ENCODE peak calls at places on chromosomes 12 and 14, in five cellular contexts. D is gastrocnemius medialis, O is mesothelial cell of epicardium, C is foreskin fibroblast, G is tibial nerve. I is an unnamed sample.
A peak's percentile ranks its signal among the peaks of the same experiment; 100 is the strongest.

GRCh38 chr12:56645201-56645716 is 525 bp downstream of the ATP5F1B start:
- DNase-seq in D (no peak), O (no peak), G (no peak), C (peak; percentile 54), I (no peak)

GRCh38 chr14:65879218-65880009 is 466.9 kb downstream of the FUT8 start:
- DNase-seq in G (no peak), C (peak; percentile 64), D (no peak), O (no peak), I (no peak)

GRCh38 chr14:105314287-105315185 is at the start of gene PACS2:
- DNase-seq in G (peak; percentile 38), O (peak; percentile 78), D (peak; percentile 46), C (peak; percentile 96), I (peak; percentile 79)

GRCh38 chr12:122004633-122005071 is 17.0 kb upstream of the BCL7A start:
- DNase-seq in C (peak; percentile 82), G (no peak), O (no peak), D (no peak), I (no peak)

GRCh38 chr14:57389646-57390036 is 745 bp upstream of the NAA30 start:
- DNase-seq in C (no peak), G (no peak), O (no peak), D (no peak), I (no peak)

GRCh38 chr12:91017043-91017442 is 12.3 kb upstream of the EPYC start:
- DNase-seq in G (no peak), C (no peak), D (no peak), O (no peak), I (no peak)

GRCh38 chr12:116138380-116138779 is 139.1 kb downstream of the MED13L start:
- DNase-seq in C (peak; percentile 38), G (no peak), O (no peak), D (no peak), I (no peak)

GRCh38 chr14:89564291-89564957 is 147.4 kb upstream of the FOXN3 start:
- DNase-seq in C (no peak), D (no peak), O (no peak), G (peak; percentile 34), I (no peak)

GRCh38 chr14:100341301-100342031 is 18.3 kb downstream of the SLC25A47 start:
- DNase-seq in G (peak; percentile 39), D (peak; percentile 34), O (no peak), C (peak; percentile 77), I (no peak)

DNA sequence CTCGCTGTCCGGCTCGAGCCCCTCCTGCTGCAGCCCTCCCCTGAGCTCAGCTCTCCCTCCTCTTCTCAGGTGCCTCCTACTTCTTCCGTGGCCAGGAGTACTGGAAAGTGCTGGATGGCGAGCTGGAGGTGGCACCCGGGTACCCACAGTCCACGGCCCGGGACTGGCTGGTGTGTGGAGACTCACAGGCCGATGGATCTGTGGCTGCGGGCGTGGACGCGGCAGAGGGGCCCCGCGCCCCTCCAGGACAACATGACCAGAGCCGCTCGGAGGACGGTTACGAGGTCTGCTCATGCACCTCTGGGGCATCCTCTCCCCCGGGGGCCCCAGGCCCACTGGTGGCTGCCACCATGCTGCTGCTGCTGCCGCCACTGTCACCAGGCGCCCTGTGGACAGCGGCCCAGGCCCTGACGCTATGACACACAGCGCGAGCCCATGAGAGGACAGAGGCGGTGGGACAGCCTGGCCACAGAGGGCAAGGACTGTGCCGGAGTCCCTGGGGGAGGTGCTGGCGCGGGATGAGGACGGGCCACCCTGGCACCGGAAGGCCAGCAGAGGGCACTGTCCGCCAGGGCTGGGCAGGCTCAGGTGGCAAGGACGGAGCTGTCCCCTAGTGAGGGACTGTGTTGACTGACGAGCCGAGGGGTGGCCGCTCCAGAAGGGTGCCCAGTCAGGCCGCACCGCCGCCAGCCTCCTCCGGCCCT is 22.8 kb downstream of the MMP17 start:
- DNase-seq in G (no peak), D (no peak), C (peak; percentile 64), O (peak; percentile 26), I (no peak)
- TF ChIP-seq CTCF in G (peak; percentile 26), D (peak; percentile 94), C (peak; percentile 42), O (peak; percentile 52), I (no peak)

DNA sequence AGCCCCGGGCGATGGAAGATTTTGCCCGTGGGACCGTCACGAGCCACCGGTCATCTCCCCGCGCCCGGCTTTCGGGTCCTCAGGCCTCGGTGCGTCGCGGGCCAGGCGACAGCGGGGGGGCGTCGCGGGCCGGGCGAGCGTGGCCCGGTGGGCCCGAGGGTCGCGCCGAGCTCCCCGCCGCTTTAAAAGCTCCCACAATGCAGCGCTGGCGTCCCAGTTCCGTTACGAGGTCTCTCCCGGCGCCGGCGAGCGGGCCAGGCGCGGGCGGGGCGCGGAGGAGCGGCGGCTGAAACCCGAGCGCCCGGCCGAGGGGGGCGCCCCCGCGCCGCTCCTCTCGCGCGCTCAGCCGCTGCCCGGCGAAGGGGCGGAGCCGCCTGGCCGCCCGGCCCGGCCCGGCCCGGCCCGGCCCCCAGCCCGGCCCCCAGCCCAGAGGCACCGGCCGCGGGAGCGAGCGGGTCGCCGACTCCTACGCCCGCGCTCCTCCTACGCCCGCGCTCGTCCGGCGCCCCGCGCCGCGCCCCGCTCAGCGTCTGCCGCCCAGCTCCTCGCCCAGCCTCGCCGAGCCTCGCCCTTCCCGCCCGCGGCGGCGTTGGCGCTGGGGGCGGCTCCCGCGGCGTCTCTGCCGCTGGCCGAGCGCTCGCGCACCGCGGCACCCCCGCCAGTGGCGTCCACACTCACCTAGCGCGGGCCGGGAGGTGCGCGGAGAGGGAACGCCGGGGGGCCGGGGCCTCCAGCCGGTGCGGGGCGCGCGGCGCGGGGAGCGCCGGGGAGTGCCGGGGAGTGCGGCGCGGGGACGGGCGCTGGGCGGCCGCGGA is at the start of gene RASSF8:
- DNase-seq in O (peak; percentile 55), C (peak; percentile 94), D (peak; percentile 48), G (peak; percentile 38), I (peak; percentile 16)
- TF ChIP-seq CTCF in O (no peak), C (no peak), D (no peak), G (peak; percentile 19), I (no peak)

GRCh38 chr12:75816892-75817291 is 214.7 kb downstream of the PHLDA1 start:
- DNase-seq in D (no peak), G (no peak), O (no peak), C (peak; percentile 92), I (no peak)
- TF ChIP-seq CTCF in D (no peak), G (no peak), O (no peak), C (no peak), I (no peak)

DNA sequence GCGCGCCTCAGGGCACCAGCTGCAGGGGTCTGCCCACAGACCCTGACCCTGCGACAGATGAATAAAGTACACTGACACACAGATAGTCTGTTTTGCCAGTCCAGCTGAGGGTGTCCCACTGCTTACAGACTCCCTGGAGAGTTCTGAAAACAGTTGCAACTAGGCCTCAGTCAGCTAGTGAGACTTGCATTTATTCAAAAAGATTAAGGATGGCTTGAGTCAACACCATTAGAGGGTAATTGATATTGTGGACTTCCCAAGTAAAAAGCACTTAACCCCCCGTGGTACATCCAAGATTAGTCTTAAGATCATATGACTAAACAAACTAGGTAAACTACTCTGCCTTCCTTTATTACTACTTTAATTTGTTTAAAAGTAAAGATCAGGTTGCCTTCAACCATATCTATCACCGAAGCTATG is 11.1 kb upstream of the PSEN1 start:
- DNase-seq in D (no peak), C (no peak), G (no peak), O (no peak), I (no peak)
- TF ChIP-seq CTCF in D (no peak), C (no peak), G (no peak), O (no peak), I (no peak)

DNA sequence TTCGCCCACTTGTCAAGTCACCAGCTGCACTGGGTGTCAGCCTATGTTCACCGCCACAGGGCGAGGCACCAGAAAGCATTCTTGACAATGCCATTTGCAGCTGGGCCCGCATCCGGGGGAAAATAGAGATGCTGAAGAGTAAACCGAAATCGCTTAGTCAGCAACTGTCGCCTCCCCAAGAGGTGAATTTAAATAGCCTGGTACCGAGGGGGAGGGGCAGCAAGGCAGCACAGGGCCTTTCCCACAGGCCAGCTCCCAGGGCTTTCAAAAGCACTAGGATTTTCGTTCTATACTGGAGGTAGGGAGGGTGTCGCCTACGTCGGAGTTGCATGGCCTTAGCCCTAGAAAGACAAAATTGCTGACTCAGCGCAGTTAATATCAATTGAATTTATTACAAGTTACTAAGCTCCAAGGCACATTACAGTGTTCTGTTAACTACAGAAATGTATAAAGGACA is 4.3 kb downstream of the IRF2BPL start:
- DNase-seq in D (no peak), C (peak; percentile 62), O (no peak), G (no peak), I (peak; percentile 51)
- TF ChIP-seq CTCF in D (no peak), C (no peak), O (no peak), G (no peak), I (no peak)

GRCh38 chr12:47789141-47789540 is 16.1 kb downstream of the SLC48A1 start:
- DNase-seq in G (no peak), O (no peak), D (no peak), C (no peak), I (no peak)

GRCh38 chr12:47791351-47791746 is 18.3 kb downstream of the SLC48A1 start:
- DNase-seq in G (no peak), O (no peak), C (no peak), D (no peak), I (no peak)

GRCh38 chr12:47790676-47791350 is 17.8 kb downstream of the SLC48A1 start:
- DNase-seq in D (no peak), C (no peak), O (no peak), G (no peak), I (no peak)

GRCh38 chr12:47791874-47792273 is 18.8 kb downstream of the SLC48A1 start:
- DNase-seq in G (no peak), O (no peak), C (no peak), D (no peak), I (no peak)

GRCh38 chr12:47789712-47790489 is 16.9 kb downstream of the SLC48A1 start:
- DNase-seq in G (no peak), C (no peak), D (no peak), O (no peak), I (no peak)
- TF ChIP-seq CTCF in G (no peak), C (no peak), D (no peak), O (no peak), I (no peak)

GRCh38 chr14:97571861-97572555 is 774.8 kb downstream of the VRK1 start:
- DNase-seq in D (no peak), O (no peak), C (no peak), G (no peak), I (no peak)
- TF ChIP-seq CTCF in D (no peak), O (no peak), C (no peak), G (no peak), I (no peak)

I was measured in natural killer cell.